ENCODE peak calls at places on chromosomes 2 and 18, in seven cellular contexts. O, K, B, C, U, J and D are unnamed samples.

GRCh38 chr2:173159794-173160463 is 84.3 kb downstream of the MAP3K20 start:
- DNase-seq in O (peak), K (peak), B (peak), C (no peak), U (no peak), J (peak), D (peak)

GRCh38 chr18:366466-367053 is 98.7 kb upstream of the THOC1 start:
- DNase-seq in O (no peak), K (no peak), B (no peak), C (no peak), U (no peak), J (no peak), D (no peak)

GRCh38 chr18:70373062-70373519 is 84.2 kb downstream of the SOCS6 start:
- DNase-seq in O (peak), K (no peak), B (no peak), C (no peak), U (no peak), J (no peak), D (peak)

GRCh38 chr2:52072949-52073348 is 1041.0 kb upstream of the NRXN1 start:
- DNase-seq in O (no peak), K (no peak), B (no peak), C (no peak), U (no peak), J (no peak), D (no peak)

GRCh38 chr2:86028763-86029381 is 76.8 kb downstream of the POLR1A start:
- DNase-seq in O (no peak), K (peak), B (no peak), C (no peak), U (no peak), J (peak), D (peak)

GRCh38 chr2:234081970-234082822 is 31.7 kb downstream of the SPP2 start:
- DNase-seq in O (no peak), K (no peak), B (no peak), C (no peak), U (no peak), J (peak), D (no peak)

GRCh38 chr2:169815849-169816248 is 8.9 kb downstream of the METTL5 start:
- DNase-seq in O (peak), K (no peak), B (no peak), C (no peak), U (no peak), J (no peak), D (no peak)

GRCh38 chr2:7620255-7620654 is 703.0 kb downstream of the RNF144A start:
- DNase-seq in O (no peak), K (no peak), B (no peak), C (no peak), U (no peak), J (no peak), D (no peak)

GRCh38 chr2:209525834-209526281 is 102.0 kb downstream of the MAP2 start:
- DNase-seq in O (peak), K (no peak), B (no peak), C (no peak), U (no peak), J (no peak), D (no peak)

GRCh38 chr18:77145364-77145901 is 12.8 kb upstream of the MBP start:
- DNase-seq in O (no peak), K (no peak), B (no peak), C (no peak), U (no peak), J (no peak), D (peak)

GRCh38 chr2:207474871-207475485 is 54.8 kb upstream of the CREB1 start:
- DNase-seq in O (peak), K (peak), B (no peak), C (no peak), U (no peak), J (peak), D (peak)

GRCh38 chr2:241191101-241191500 is 2.6 kb downstream of the ANO7 start:
- DNase-seq in O (no peak), K (no peak), B (no peak), C (no peak), U (no peak), J (no peak), D (no peak)

GRCh38 chr2:99462084-99462483 is 27.7 kb downstream of the REV1 start:
- DNase-seq in O (no peak), K (no peak), B (no peak), C (no peak), U (no peak), J (no peak), D (no peak)

GRCh38 chr2:227198866-227199265 is 34.4 kb downstream of the COL4A3 start:
- DNase-seq in O (no peak), K (no peak), B (no peak), C (no peak), U (no peak), J (no peak), D (no peak)

GRCh38 chr2:151498178-151498577 is 88.5 kb downstream of the RIF1 start:
- DNase-seq in O (no peak), K (no peak), B (no peak), C (no peak), U (no peak), J (no peak), D (no peak)

GRCh38 chr18:51039138-51040112 is 9.4 kb downstream of the SMAD4 start:
- DNase-seq in O (peak), K (no peak), B (no peak), C (no peak), U (no peak), J (no peak), D (no peak)

GRCh38 chr2:241300000-241300399 is 15.5 kb downstream of the HDLBP start:
- DNase-seq in O (no peak), K (no peak), B (no peak), C (no peak), U (no peak), J (no peak), D (no peak)

GRCh38 chr2:864501-865106 is 86.0 kb upstream of the SNTG2 start:
- DNase-seq in O (no peak), K (no peak), B (no peak), C (no peak), U (no peak), J (no peak), D (no peak)

GRCh38 chr18:61992285-61992684 is 99.5 kb upstream of the RNF152 start:
- DNase-seq in O (peak), K (no peak), B (no peak), C (no peak), U (no peak), J (no peak), D (no peak)

GRCh38 chr2:215843579-215843978 is 169.8 kb downstream of the MREG start:
- DNase-seq in O (peak), K (no peak), B (peak), C (no peak), U (peak), J (no peak), D (peak)

GRCh38 chr2:124911560-124911959 is 886.5 kb downstream of the CNTNAP5 start:
- DNase-seq in O (peak), K (no peak), B (no peak), C (no peak), U (no peak), J (no peak), D (no peak)

GRCh38 chr2:228731517-228731916 is 539.6 kb downstream of the PID1 start:
- DNase-seq in O (peak), K (no peak), B (peak), C (no peak), U (no peak), J (no peak), D (no peak)

GRCh38 chr2:122927710-122928249 is 1097.3 kb upstream of the CNTNAP5 start:
- DNase-seq in O (no peak), K (no peak), B (no peak), C (no peak), U (no peak), J (no peak), D (no peak)

GRCh38 chr18:23244431-23244830 is 109.1 kb downstream of the CABLES1 start:
- DNase-seq in O (no peak), K (no peak), B (no peak), C (no peak), U (peak), J (no peak), D (no peak)

GRCh38 chr2:21256006-21256405 is 132.2 kb downstream of the TDRD15 start:
- DNase-seq in O (no peak), K (peak), B (no peak), C (no peak), U (peak), J (peak), D (peak)

GRCh38 chr2:29322011-29322410 is 206.8 kb downstream of the CLIP4 start:
- DNase-seq in O (no peak), K (no peak), B (no peak), C (no peak), U (no peak), J (no peak), D (no peak)